ENCODE peak calls at places on chromosomes 3 and 15, in six cellular contexts. E is endodermal cell, U is GM23338, Y is fibroblast of villous mesenchyme, B is progenitor cell of endocrine pancreas, H is fibroblast of mammary gland. R is an unnamed sample.

GRCh38 chr3:107975529-107976203 is 115.2 kb downstream of the CD47 start:
- DNase-seq in E (no peak), U (no peak), Y (no peak), B (no peak), H (no peak), R (no peak)

GRCh38 chr15:90902996-90903732 is at the start of gene MAN2A2:
- DNase-seq in E (peak), U (peak), Y (peak), B (peak), H (peak), R (peak)

GRCh38 chr3:99789322-99789721 is 28.3 kb upstream of the CMSS1 start:
- DNase-seq in E (peak), U (peak), Y (peak), B (no peak), H (peak), R (peak)

GRCh38 chr3:36893137-36893557 is 51.7 kb downstream of the TRANK1 start:
- DNase-seq in E (no peak), U (peak), Y (peak), B (no peak), H (peak), R (no peak)

GRCh38 chr3:190574473-190574872 is 60.6 kb downstream of the IL1RAP start:
- DNase-seq in E (no peak), U (no peak), Y (no peak), B (no peak), H (no peak), R (no peak)

GRCh38 chr15:69591905-69592508 is 139.4 kb downstream of the RPLP1 start:
- DNase-seq in E (no peak), U (no peak), Y (no peak), B (no peak), H (no peak), R (no peak)

GRCh38 chr3:195753609-195754008 is 32.8 kb downstream of the MUC20 start:
- DNase-seq in E (no peak), U (no peak), Y (no peak), B (no peak), H (no peak), R (no peak)

GRCh38 chr3:134611516-134611915 is 39.3 kb downstream of the KY start:
- DNase-seq in E (no peak), U (no peak), Y (no peak), B (no peak), H (no peak), R (no peak)

GRCh38 chr15:90402230-90402629 is 14.2 kb downstream of the IQGAP1 start:
- DNase-seq in E (no peak), U (no peak), Y (peak), B (no peak), H (peak), R (no peak)

GRCh38 chr15:96306321-96306720 is 24.2 kb upstream of the NR2F2 start:
- DNase-seq in E (no peak), U (no peak), Y (no peak), B (no peak), H (no peak), R (no peak)

GRCh38 chr3:101836907-101837598 is 12.3 kb upstream of the NFKBIZ start:
- DNase-seq in E (no peak), U (no peak), Y (peak), B (no peak), H (peak), R (no peak)

GRCh38 chr3:47283596-47284364 is 1.0 kb downstream of the KLHL18 start:
- DNase-seq in E (peak), U (peak), Y (no peak), B (no peak), H (peak), R (no peak)

GRCh38 chr15:50906954-50907865 is 1.3 kb upstream of the AP4E1 start:
- DNase-seq in E (no peak), U (no peak), Y (no peak), B (no peak), H (no peak), R (no peak)

GRCh38 chr3:128551872-128552271 is 58.9 kb upstream of the GATA2 start:
- DNase-seq in E (no peak), U (no peak), Y (no peak), B (no peak), H (no peak), R (no peak)

GRCh38 chr3:136311256-136311655 is 61.1 kb downstream of the PCCB start:
- DNase-seq in E (no peak), U (no peak), Y (no peak), B (no peak), H (no peak), R (no peak)

GRCh38 chr3:128410669-128411573 is 55.8 kb downstream of the DNAJB8 start:
- DNase-seq in E (no peak), U (no peak), Y (no peak), B (no peak), H (no peak), R (no peak)

GRCh38 chr3:12891985-12892839 is 50.8 kb upstream of the RPL32 start:
- DNase-seq in E (peak), U (peak), Y (peak), B (peak), H (peak), R (peak)

GRCh38 chr3:109874900-109875735 is 537.8 kb upstream of the DPPA4 start:
- DNase-seq in E (no peak), U (no peak), Y (no peak), B (no peak), H (no peak), R (no peak)

GRCh38 chr3:128323206-128324081 is 143.2 kb downstream of the DNAJB8 start:
- DNase-seq in E (peak), U (no peak), Y (no peak), B (peak), H (no peak), R (no peak)

GRCh38 chr15:41799488-41799805 is 25.2 kb downstream of the MAPKBP1 start:
- DNase-seq in E (no peak), U (no peak), Y (no peak), B (no peak), H (no peak), R (no peak)

GRCh38 chr3:48591436-48591835 is 3.7 kb downstream of the COL7A1 start:
- DNase-seq in E (no peak), U (no peak), Y (no peak), B (no peak), H (no peak), R (no peak)

GRCh38 chr3:180277036-180277435 is 240.3 kb upstream of the PEX5L start:
- DNase-seq in E (no peak), U (no peak), Y (no peak), B (no peak), H (peak), R (no peak)

GRCh38 chr15:36468746-36469145 is 110.7 kb upstream of the CDIN1 start:
- DNase-seq in E (no peak), U (no peak), Y (peak), B (no peak), H (peak), R (no peak)

GRCh38 chr3:123642182-123642956 is 57.5 kb upstream of the HACD2 start:
- DNase-seq in E (peak), U (peak), Y (peak), B (peak), H (peak), R (peak)

GRCh38 chr3:31503456-31503855 is 29.3 kb upstream of the STT3B start:
- DNase-seq in E (peak), U (no peak), Y (no peak), B (no peak), H (no peak), R (no peak)

GRCh38 chr15:101813803-101814534 is 2.0 kb downstream of the OR4F15 start:
- DNase-seq in E (no peak), U (no peak), Y (peak), B (no peak), H (peak), R (no peak)

GRCh38 chr3:129651316-129652202 is 45.1 kb upstream of the PLXND1 start:
- DNase-seq in E (peak), U (peak), Y (peak), B (no peak), H (peak), R (no peak)

GRCh38 chr3:192303235-192303634 is 424.1 kb downstream of the FGF12 start:
- DNase-seq in E (peak), U (peak), Y (no peak), B (no peak), H (no peak), R (no peak)

GRCh38 chr15:94040523-94041248 is 190.7 kb upstream of the MCTP2 start:
- DNase-seq in E (no peak), U (no peak), Y (peak), B (no peak), H (peak), R (no peak)
- TF ChIP-seq CTCF in E (peak), U (peak), Y (no peak), B (peak), H (peak), R (peak)

GRCh38 chr3:77370413-77370812 is 330.5 kb downstream of the ROBO2 start:
- DNase-seq in E (no peak), U (no peak), Y (peak), B (no peak), H (peak), R (no peak)
- TF ChIP-seq CTCF in E (no peak), U (no peak), Y (no peak), B (no peak), H (no peak), R (no peak)

GRCh38 chr3:81887448-81887847 is 126.0 kb upstream of the GBE1 start:
- DNase-seq in E (no peak), U (no peak), Y (no peak), B (no peak), H (no peak), R (no peak)
- TF ChIP-seq CTCF in E (no peak), U (no peak), Y (no peak), B (no peak), H (no peak), R (no peak)

DNA sequence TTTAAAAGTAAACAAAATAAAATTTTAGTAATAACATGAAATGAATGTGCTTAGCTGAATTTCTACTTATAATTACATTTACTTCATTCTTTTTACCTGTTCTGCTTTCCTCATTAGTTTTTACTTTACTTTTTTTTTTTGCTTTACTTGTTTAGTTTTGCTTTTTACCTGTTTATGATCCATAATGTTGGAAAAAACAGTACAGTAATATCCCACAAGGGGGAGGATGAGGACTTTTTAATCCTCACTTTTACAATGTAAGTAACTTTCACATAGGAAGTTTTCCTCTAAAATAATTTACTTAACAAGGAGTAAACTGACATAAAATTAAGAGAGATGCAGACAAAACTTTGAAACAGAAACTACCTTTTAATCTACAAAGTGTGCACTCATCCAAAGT is 268.7 kb downstream of the TBC1D5 start:
- DNase-seq in E (no peak), U (no peak), Y (peak), B (no peak), H (peak), R (no peak)
- TF ChIP-seq CTCF in E (peak), U (no peak), Y (peak), B (no peak), H (peak), R (peak)